ENCODE peak calls at places on chromosomes 2 and 18, in four cellular contexts. One of them, this sample, is unnamed.

GRCh38 chr18:56233595-56233994 is 404.8 kb downstream of the TXNL1 start:
- DNase-seq in left ventricle myocardium inferior: no peak
- DNase-seq in PC-3: peak
- DNase-seq in CD8-positive, alpha-beta T cell: no peak
- DNase-seq in this sample: no peak

GRCh38 chr2:207768891-207769596 is 662 bp downstream of the FZD5 start:
- DNase-seq in CD8-positive, alpha-beta T cell: no peak
- DNase-seq in PC-3: peak
- DNase-seq in left ventricle myocardium inferior: no peak
- DNase-seq in this sample: no peak

GRCh38 chr2:71101656-71102055 is 28.4 kb downstream of the MCEE start:
- DNase-seq in left ventricle myocardium inferior: no peak
- DNase-seq in PC-3: peak
- DNase-seq in CD8-positive, alpha-beta T cell: no peak
- DNase-seq in this sample: no peak

GRCh38 chr18:23311346-23312103 is 141.6 kb upstream of the RIOK3 start:
- DNase-seq in left ventricle myocardium inferior: peak
- DNase-seq in CD8-positive, alpha-beta T cell: no peak
- DNase-seq in PC-3: peak
- DNase-seq in this sample: no peak

GRCh38 chr2:234245945-234246344 is 195.4 kb downstream of the SPP2 start:
- DNase-seq in CD8-positive, alpha-beta T cell: no peak
- DNase-seq in left ventricle myocardium inferior: no peak
- DNase-seq in PC-3: peak
- DNase-seq in this sample: no peak

GRCh38 chr2:27886322-27886721 is 3.9 kb downstream of the RBKS start:
- DNase-seq in CD8-positive, alpha-beta T cell: no peak
- DNase-seq in PC-3: no peak
- DNase-seq in left ventricle myocardium inferior: no peak
- DNase-seq in this sample: no peak

GRCh38 chr18:34322365-34323289 is 97.9 kb upstream of the NOL4 start:
- DNase-seq in left ventricle myocardium inferior: peak
- DNase-seq in CD8-positive, alpha-beta T cell: no peak
- DNase-seq in PC-3: peak
- DNase-seq in this sample: no peak

GRCh38 chr18:3703732-3704176 is 253.8 kb downstream of the TGIF1 start:
- DNase-seq in PC-3: peak
- DNase-seq in CD8-positive, alpha-beta T cell: no peak
- DNase-seq in left ventricle myocardium inferior: peak
- DNase-seq in this sample: peak

GRCh38 chr2:167057461-167057860 is 169.2 kb downstream of the XIRP2 start:
- DNase-seq in CD8-positive, alpha-beta T cell: no peak
- DNase-seq in PC-3: no peak
- DNase-seq in left ventricle myocardium inferior: no peak
- DNase-seq in this sample: no peak

GRCh38 chr18:13131241-13131640 is 87.3 kb upstream of the LDLRAD4 start:
- DNase-seq in left ventricle myocardium inferior: no peak
- DNase-seq in PC-3: no peak
- DNase-seq in CD8-positive, alpha-beta T cell: no peak
- DNase-seq in this sample: no peak

GRCh38 chr2:53104263-53104662 is 663.3 kb upstream of the CHAC2 start:
- DNase-seq in CD8-positive, alpha-beta T cell: no peak
- DNase-seq in left ventricle myocardium inferior: no peak
- DNase-seq in PC-3: peak
- DNase-seq in this sample: no peak

GRCh38 chr2:209380278-209380677 is 43.6 kb upstream of the MAP2 start:
- DNase-seq in left ventricle myocardium inferior: no peak
- DNase-seq in CD8-positive, alpha-beta T cell: no peak
- DNase-seq in PC-3: peak
- DNase-seq in this sample: no peak

GRCh38 chr2:105674859-105675541 is 69.7 kb upstream of the NCK2 start:
- DNase-seq in CD8-positive, alpha-beta T cell: no peak
- DNase-seq in left ventricle myocardium inferior: no peak
- DNase-seq in PC-3: no peak
- DNase-seq in this sample: no peak

GRCh38 chr2:8125741-8126691 is 555.8 kb upstream of the ID2 start:
- DNase-seq in PC-3: no peak
- DNase-seq in left ventricle myocardium inferior: peak
- DNase-seq in CD8-positive, alpha-beta T cell: no peak
- DNase-seq in this sample: no peak

GRCh38 chr2:152548111-152548875 is 169.0 kb downstream of the PRPF40A start:
- DNase-seq in CD8-positive, alpha-beta T cell: no peak
- DNase-seq in PC-3: no peak
- DNase-seq in left ventricle myocardium inferior: no peak
- DNase-seq in this sample: no peak

GRCh38 chr18:43060020-43060419 is 55.5 kb downstream of the RIT2 start:
- DNase-seq in CD8-positive, alpha-beta T cell: no peak
- DNase-seq in PC-3: no peak
- DNase-seq in left ventricle myocardium inferior: no peak
- DNase-seq in this sample: no peak

GRCh38 chr18:10420561-10421352 is 33.7 kb upstream of the APCDD1 start:
- DNase-seq in CD8-positive, alpha-beta T cell: no peak
- DNase-seq in PC-3: no peak
- DNase-seq in left ventricle myocardium inferior: no peak
- DNase-seq in this sample: no peak

GRCh38 chr2:144320491-144320890 is 199.4 kb downstream of the ZEB2 start:
- DNase-seq in left ventricle myocardium inferior: no peak
- DNase-seq in CD8-positive, alpha-beta T cell: no peak
- DNase-seq in PC-3: peak
- DNase-seq in this sample: no peak

GRCh38 chr2:239991689-239992314 is 33.3 kb downstream of the NDUFA10 start:
- DNase-seq in CD8-positive, alpha-beta T cell: no peak
- DNase-seq in PC-3: peak
- DNase-seq in left ventricle myocardium inferior: no peak
- DNase-seq in this sample: no peak

GRCh38 chr2:105239924-105240323 is 1.6 kb upstream of the GPR45 start:
- DNase-seq in PC-3: peak
- DNase-seq in CD8-positive, alpha-beta T cell: no peak
- DNase-seq in left ventricle myocardium inferior: no peak
- DNase-seq in this sample: no peak

GRCh38 chr2:191155608-191156071 is 4.8 kb upstream of the STAT4 start:
- DNase-seq in PC-3: peak
- DNase-seq in CD8-positive, alpha-beta T cell: no peak
- DNase-seq in left ventricle myocardium inferior: no peak
- DNase-seq in this sample: no peak

GRCh38 chr2:9761547-9761946 is 81.7 kb upstream of the TAF1B start:
- DNase-seq in PC-3: no peak
- DNase-seq in CD8-positive, alpha-beta T cell: no peak
- DNase-seq in left ventricle myocardium inferior: peak
- DNase-seq in this sample: no peak

GRCh38 chr2:164794432-164795231 is 47.0 kb downstream of the COBLL1 start:
- DNase-seq in PC-3: no peak
- DNase-seq in CD8-positive, alpha-beta T cell: no peak
- DNase-seq in left ventricle myocardium inferior: no peak
- DNase-seq in this sample: no peak

GRCh38 chr18:35002120-35002519 is 39.1 kb upstream of the MAPRE2 start:
- DNase-seq in left ventricle myocardium inferior: no peak
- DNase-seq in CD8-positive, alpha-beta T cell: no peak
- DNase-seq in PC-3: no peak
- DNase-seq in this sample: no peak

GRCh38 chr18:37393945-37394609 is 171.5 kb downstream of the CELF4 start:
- DNase-seq in CD8-positive, alpha-beta T cell: no peak
- DNase-seq in PC-3: no peak
- DNase-seq in left ventricle myocardium inferior: peak
- DNase-seq in this sample: peak

GRCh38 chr2:104936504-104936903 is 82.6 kb downstream of the POU3F3 start:
- DNase-seq in CD8-positive, alpha-beta T cell: no peak
- DNase-seq in PC-3: no peak
- DNase-seq in left ventricle myocardium inferior: no peak
- DNase-seq in this sample: no peak

GRCh38 chr2:218425531-218425930 is 6.6 kb downstream of the VIL1 start:
- DNase-seq in PC-3: no peak
- DNase-seq in CD8-positive, alpha-beta T cell: no peak
- DNase-seq in left ventricle myocardium inferior: no peak
- DNase-seq in this sample: no peak

GRCh38 chr2:64207573-64207972 is 63.4 kb upstream of the PELI1 start:
- DNase-seq in left ventricle myocardium inferior: no peak
- DNase-seq in CD8-positive, alpha-beta T cell: no peak
- DNase-seq in PC-3: no peak
- DNase-seq in this sample: no peak

GRCh38 chr18:35122586-35123224 is 81.5 kb downstream of the MAPRE2 start:
- DNase-seq in CD8-positive, alpha-beta T cell: no peak
- DNase-seq in PC-3: no peak
- DNase-seq in left ventricle myocardium inferior: no peak
- DNase-seq in this sample: peak

GRCh38 chr2:197247083-197247482 is 63.5 kb downstream of the ANKRD44 start:
- DNase-seq in left ventricle myocardium inferior: no peak
- DNase-seq in PC-3: no peak
- DNase-seq in CD8-positive, alpha-beta T cell: no peak
- DNase-seq in this sample: no peak
- H3K27ac ChIP-seq in left ventricle myocardium inferior: no peak
- H3K27ac ChIP-seq in PC-3: no peak
- H3K27ac ChIP-seq in CD8-positive, alpha-beta T cell: no peak
- H3K27ac ChIP-seq in this sample: no peak

DNA sequence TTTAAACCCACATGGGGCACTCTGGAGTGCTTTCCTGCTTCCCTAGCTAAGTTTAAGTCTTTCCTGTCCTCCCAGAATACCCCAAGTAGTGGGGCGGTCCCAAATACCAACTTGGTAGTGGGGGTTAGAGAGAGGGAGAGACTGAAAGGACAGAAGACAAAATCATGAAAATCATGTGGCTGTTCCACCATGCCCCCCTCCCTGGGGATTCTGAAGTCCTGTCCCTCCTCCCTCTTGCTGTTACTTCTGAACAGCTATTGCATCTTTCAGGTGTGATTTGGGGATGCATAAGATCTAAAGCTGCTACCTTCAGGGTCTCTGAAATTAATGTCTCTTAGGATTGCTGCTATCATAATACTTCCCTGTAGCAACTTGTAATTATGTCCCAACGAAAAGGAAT is 266.9 kb upstream of the EPAS1 start:
- DNase-seq in left ventricle myocardium inferior: no peak
- DNase-seq in CD8-positive, alpha-beta T cell: no peak
- DNase-seq in PC-3: no peak
- DNase-seq in this sample: no peak
- H3K27ac ChIP-seq in left ventricle myocardium inferior: peak
- H3K27ac ChIP-seq in CD8-positive, alpha-beta T cell: no peak
- H3K27ac ChIP-seq in PC-3: no peak
- H3K27ac ChIP-seq in this sample: no peak

GRCh38 chr18:26649193-26649543 is 100.8 kb upstream of the KCTD1 start:
- DNase-seq in CD8-positive, alpha-beta T cell: no peak
- DNase-seq in left ventricle myocardium inferior: no peak
- DNase-seq in PC-3: no peak
- DNase-seq in this sample: no peak

GRCh38 chr18:26646897-26647296 is 98.5 kb upstream of the KCTD1 start:
- DNase-seq in left ventricle myocardium inferior: no peak
- DNase-seq in CD8-positive, alpha-beta T cell: no peak
- DNase-seq in PC-3: peak
- DNase-seq in this sample: no peak

GRCh38 chr18:26648509-26649192 is 100.3 kb upstream of the KCTD1 start:
- DNase-seq in CD8-positive, alpha-beta T cell: no peak
- DNase-seq in left ventricle myocardium inferior: no peak
- DNase-seq in PC-3: no peak
- DNase-seq in this sample: no peak

GRCh38 chr18:26652501-26652900 is 104.1 kb upstream of the KCTD1 start:
- DNase-seq in PC-3: no peak
- DNase-seq in left ventricle myocardium inferior: no peak
- DNase-seq in CD8-positive, alpha-beta T cell: no peak
- DNase-seq in this sample: no peak

DNA sequence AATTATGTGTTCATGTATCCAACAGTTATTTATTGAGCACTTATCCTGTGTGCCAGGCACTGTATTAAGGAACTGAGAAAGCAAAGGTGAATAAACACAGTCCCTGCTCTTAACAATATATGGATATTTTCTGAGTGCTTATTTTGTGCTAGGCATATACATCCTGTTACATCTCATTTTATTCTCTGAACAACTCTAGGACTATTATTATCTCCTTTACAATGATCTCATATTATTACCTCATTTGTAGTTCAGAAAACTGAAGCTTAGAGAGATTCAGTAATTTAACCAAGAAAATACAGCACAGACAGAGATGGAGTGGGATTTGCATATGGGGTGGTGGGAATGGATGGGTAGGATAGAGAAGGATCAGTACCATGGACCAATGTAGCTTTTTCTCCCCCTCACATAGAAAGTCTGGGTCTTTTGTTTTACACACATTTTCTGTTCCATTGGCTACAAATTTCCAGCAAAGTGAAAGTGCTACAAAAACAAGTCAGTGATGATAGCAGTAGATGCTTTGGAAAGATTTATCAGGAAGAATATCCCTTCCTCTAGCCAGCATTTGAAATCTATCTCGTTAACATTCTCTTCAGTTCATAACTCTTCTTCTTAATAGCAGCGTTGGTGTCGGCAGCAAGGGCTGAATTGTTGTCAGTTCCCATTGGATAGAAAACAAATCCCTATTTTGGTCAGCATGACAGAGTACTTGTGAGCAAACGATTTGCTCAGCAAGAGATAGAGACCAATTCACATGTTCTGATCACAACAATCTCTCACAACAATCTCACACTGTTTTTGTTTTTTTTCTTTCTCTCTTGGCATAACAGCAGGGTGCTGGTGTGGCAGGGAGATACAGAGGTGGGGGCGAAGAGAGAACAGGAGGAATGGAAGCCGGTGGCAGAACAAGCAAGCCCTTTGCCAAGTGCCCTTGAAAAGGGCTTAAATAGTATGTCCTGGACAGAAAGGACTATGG is 102.2 kb upstream of the KCTD1 start:
- DNase-seq in PC-3: no peak
- DNase-seq in CD8-positive, alpha-beta T cell: no peak
- DNase-seq in left ventricle myocardium inferior: no peak
- DNase-seq in this sample: no peak
- H3K27ac ChIP-seq in PC-3: no peak
- H3K27ac ChIP-seq in CD8-positive, alpha-beta T cell: no peak
- H3K27ac ChIP-seq in left ventricle myocardium inferior: peak
- H3K27ac ChIP-seq in this sample: peak

DNA sequence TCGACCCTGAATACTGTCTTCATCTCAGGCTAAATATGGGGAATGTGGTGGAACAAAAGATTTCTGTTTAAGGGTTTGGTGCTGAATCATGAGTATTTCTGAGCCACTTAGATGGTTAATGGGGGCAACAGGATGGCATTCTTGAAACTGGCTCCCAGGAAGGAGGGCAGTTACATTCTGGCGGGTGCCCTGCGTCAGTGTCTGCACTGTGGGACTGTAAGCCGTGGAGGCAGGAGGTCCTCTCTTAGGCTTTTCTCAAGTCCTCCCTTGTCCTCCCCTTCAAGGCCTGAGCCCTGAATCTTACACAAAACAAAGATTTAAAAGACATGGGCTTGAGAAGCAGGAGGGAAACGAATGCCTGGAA is 45.7 kb downstream of the PSD4 start:
- DNase-seq in PC-3: no peak
- DNase-seq in left ventricle myocardium inferior: no peak
- DNase-seq in CD8-positive, alpha-beta T cell: no peak
- DNase-seq in this sample: no peak
- H3K27ac ChIP-seq in PC-3: no peak
- H3K27ac ChIP-seq in left ventricle myocardium inferior: no peak
- H3K27ac ChIP-seq in CD8-positive, alpha-beta T cell: no peak
- H3K27ac ChIP-seq in this sample: no peak